ENCODE peak calls at places on chromosomes 5 and 9, in seven cellular contexts. V is tibial nerve, G is left lung, F is lung, M is SK-N-SH, S is cardiac muscle cell, J is HL-60. L is an unnamed sample.

GRCh38 chr5:16774806-16775205 is 158.0 kb upstream of the RETREG1 start:
- DNase-seq in G (no peak), F (no peak), S (no peak), M (no peak), V (no peak), J (no peak), L (no peak)

GRCh38 chr9:69815313-69815712 is 5.3 kb upstream of the CFAP95 start:
- DNase-seq in V (no peak), M (no peak), F (no peak), J (no peak), S (no peak), G (no peak), L (no peak)

GRCh38 chr9:132794730-132795380 is 83.2 kb downstream of the AK8 start:
- DNase-seq in G (no peak), F (no peak), J (no peak), S (no peak), M (no peak), V (peak), L (no peak)

GRCh38 chr5:176870110-176870591 is 29.0 kb downstream of the HK3 start:
- DNase-seq in J (no peak), S (peak), V (no peak), M (peak), F (no peak), G (peak), L (peak)

GRCh38 chr5:163566678-163567077 is 61.3 kb downstream of the MAT2B start:
- DNase-seq in G (no peak), M (no peak), S (no peak), V (no peak), F (no peak), J (no peak), L (no peak)

GRCh38 chr5:6810641-6811405 is 97.6 kb downstream of the TENT4A start:
- DNase-seq in F (no peak), G (no peak), M (no peak), J (no peak), V (no peak), S (no peak), L (no peak)

GRCh38 chr5:40736103-40736875 is 19.5 kb downstream of the TTC33 start:
- DNase-seq in J (peak), F (no peak), M (peak), S (peak), G (no peak), V (peak), L (no peak)

GRCh38 chr9:115167175-115167574 is 49.2 kb upstream of the TNC start:
- DNase-seq in V (no peak), F (no peak), M (no peak), G (no peak), J (no peak), S (no peak), L (no peak)

GRCh38 chr9:93675336-93676150 is 99.2 kb downstream of the PHF2 start:
- DNase-seq in S (no peak), M (peak), J (no peak), V (no peak), G (peak), F (no peak), L (peak)

GRCh38 chr9:21408817-21409216 is at the start of gene IFNA8:
- DNase-seq in S (no peak), V (no peak), G (no peak), F (no peak), M (no peak), J (no peak), L (no peak)

GRCh38 chr9:5910413-5911057 is 19.8 kb downstream of the MLANA start:
- DNase-seq in M (no peak), V (no peak), G (no peak), J (no peak), S (no peak), F (no peak), L (no peak)

GRCh38 chr9:86674475-86674874 is 272.8 kb downstream of the GAS1 start:
- DNase-seq in S (no peak), F (no peak), G (no peak), M (no peak), V (no peak), J (no peak), L (no peak)

GRCh38 chr9:121671612-121672155 is 20.2 kb downstream of the DAB2IP start:
- DNase-seq in J (peak), V (no peak), S (no peak), F (no peak), M (no peak), G (no peak), L (no peak)

GRCh38 chr9:4226331-4227250 is 73.3 kb downstream of the GLIS3 start:
- DNase-seq in F (no peak), S (no peak), V (no peak), G (no peak), M (no peak), J (no peak), L (no peak)

GRCh38 chr9:113485761-113486115 is 22.2 kb downstream of the RGS3 start:
- DNase-seq in S (no peak), G (no peak), M (no peak), V (no peak), F (no peak), J (no peak), L (no peak)

GRCh38 chr9:129143461-129143927 is 32.3 kb downstream of the PTPA start:
- DNase-seq in G (peak), J (no peak), V (no peak), S (peak), F (peak), M (no peak), L (no peak)

DNA sequence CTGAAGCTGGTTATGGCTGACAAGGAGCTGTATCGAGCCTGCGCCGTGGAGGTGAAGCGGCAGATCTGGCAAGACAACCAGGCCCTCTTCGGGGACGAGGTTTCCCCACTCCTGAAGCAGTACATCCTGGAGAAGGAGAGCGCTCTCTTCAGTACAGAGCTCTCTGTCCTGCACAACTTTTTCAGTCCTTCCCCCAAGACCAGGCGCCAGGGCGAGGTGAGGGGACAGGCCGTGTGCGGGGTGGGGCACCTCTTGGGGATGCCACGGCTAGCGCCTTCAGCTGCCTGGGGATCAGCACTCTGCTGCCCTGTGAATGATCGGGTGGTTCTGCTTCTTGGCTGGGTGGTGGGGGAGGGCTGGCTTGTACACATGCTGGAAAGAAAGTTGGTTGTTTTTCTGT is 1.7 kb downstream of the NELFB start:
- DNase-seq in S (no peak), F (no peak), G (no peak), V (no peak), J (no peak), M (no peak), L (no peak)
- H3K4me3 ChIP-seq in S (no peak), F (no peak), G (peak), V (no peak), J (no peak), M (no peak), L (peak)

GRCh38 chr9:77985996-77986395 is 45.6 kb downstream of the GNAQ start:
- DNase-seq in V (no peak), J (no peak), S (no peak), F (no peak), M (no peak), G (no peak), L (no peak)
- H3K27ac ChIP-seq in V (no peak), J (no peak), S (no peak), F (no peak), M (no peak), G (no peak), L (no peak)

GRCh38 chr5:66213533-66213932 is 69.4 kb downstream of the SREK1 start:
- DNase-seq in J (no peak), G (no peak), F (no peak), M (no peak), V (no peak), S (no peak), L (no peak)

GRCh38 chr5:66209794-66210193 is 65.7 kb downstream of the SREK1 start:
- DNase-seq in J (no peak), V (no peak), S (no peak), F (no peak), G (no peak), M (no peak), L (no peak)

GRCh38 chr5:66207800-66208561 is 63.9 kb downstream of the SREK1 start:
- DNase-seq in J (no peak), F (no peak), G (no peak), S (no peak), V (no peak), M (no peak), L (no peak)

GRCh38 chr5:66206465-66206864 is 62.4 kb downstream of the SREK1 start:
- DNase-seq in F (no peak), V (no peak), M (no peak), G (no peak), J (no peak), S (no peak), L (no peak)

GRCh38 chr5:66209350-66209749 is 65.2 kb downstream of the SREK1 start:
- DNase-seq in M (no peak), S (no peak), F (no peak), G (no peak), V (no peak), J (no peak), L (no peak)
- TF ChIP-seq CTCF in M (no peak), S (no peak), F (no peak), G (no peak), V (no peak), J (no peak), L (no peak)

GRCh38 chr9:84271887-84272556 is 68.5 kb downstream of the SLC28A3 start:
- DNase-seq in V (no peak), J (no peak), G (no peak), S (no peak), M (no peak), F (no peak), L (no peak)
- H3K4me3 ChIP-seq in V (peak), J (no peak), G (no peak), S (no peak), M (peak), F (no peak), L (peak)

GRCh38 chr5:126450388-126450787 is 27.2 kb downstream of the GRAMD2B start:
- DNase-seq in M (no peak), V (no peak), J (no peak), S (no peak), G (no peak), F (no peak), L (no peak)

GRCh38 chr5:126452477-126452876 is 29.3 kb downstream of the GRAMD2B start:
- DNase-seq in G (no peak), M (no peak), V (no peak), F (no peak), S (no peak), J (no peak), L (no peak)

GRCh38 chr5:126449751-126450271 is 26.6 kb downstream of the GRAMD2B start:
- DNase-seq in J (no peak), F (no peak), M (no peak), G (no peak), S (peak), V (no peak), L (no peak)

GRCh38 chr5:126448720-126449119 is 25.5 kb downstream of the GRAMD2B start:
- DNase-seq in G (no peak), M (no peak), F (no peak), V (no peak), S (no peak), J (no peak), L (no peak)

GRCh38 chr5:126450895-126451294 is 27.7 kb downstream of the GRAMD2B start:
- DNase-seq in F (no peak), J (no peak), V (no peak), G (no peak), S (no peak), M (no peak), L (no peak)
- H3K27ac ChIP-seq in F (no peak), J (no peak), V (peak), G (peak), S (no peak), M (no peak), L (peak)

DNA sequence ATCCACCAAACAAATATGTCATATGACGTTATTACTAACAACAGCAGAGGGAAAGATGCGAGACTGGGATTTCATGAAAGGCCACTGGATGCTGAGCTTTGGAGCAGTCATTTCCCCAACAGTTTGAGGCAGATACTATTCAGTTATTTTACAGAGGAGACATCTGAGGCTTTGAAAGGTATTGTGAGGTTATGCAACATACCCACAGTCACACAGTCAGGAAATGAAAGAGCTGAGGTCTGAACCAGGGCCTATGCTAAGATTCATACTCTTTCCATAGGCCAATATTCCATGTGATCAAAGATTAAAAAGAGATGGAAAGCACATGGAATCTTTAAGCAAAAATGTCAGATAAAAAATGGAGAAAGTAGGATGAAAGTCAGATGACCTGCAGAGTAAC is 63.0 kb downstream of the LPAR1 start:
- DNase-seq in J (no peak), S (no peak), G (no peak), V (no peak), F (no peak), M (no peak), L (no peak)
- TF ChIP-seq CTCF in J (no peak), S (no peak), G (no peak), V (no peak), F (no peak), M (no peak), L (no peak)

GRCh38 chr5:181054871-181055494 is 14.9 kb downstream of the BTNL9 start:
- DNase-seq in F (no peak), G (no peak), M (no peak), J (no peak), V (no peak), S (no peak), L (no peak)

GRCh38 chr5:181052526-181052927 is 12.5 kb downstream of the BTNL9 start:
- DNase-seq in S (no peak), M (no peak), V (no peak), F (no peak), J (no peak), G (no peak), L (no peak)

GRCh38 chr5:181052928-181053759 is 13.1 kb downstream of the BTNL9 start:
- DNase-seq in F (no peak), J (no peak), M (peak), V (no peak), S (peak), G (no peak), L (no peak)

GRCh38 chr5:181054138-181054537 is 14.1 kb downstream of the BTNL9 start:
- DNase-seq in F (no peak), G (no peak), S (no peak), M (no peak), J (no peak), V (no peak), L (no peak)

DNA sequence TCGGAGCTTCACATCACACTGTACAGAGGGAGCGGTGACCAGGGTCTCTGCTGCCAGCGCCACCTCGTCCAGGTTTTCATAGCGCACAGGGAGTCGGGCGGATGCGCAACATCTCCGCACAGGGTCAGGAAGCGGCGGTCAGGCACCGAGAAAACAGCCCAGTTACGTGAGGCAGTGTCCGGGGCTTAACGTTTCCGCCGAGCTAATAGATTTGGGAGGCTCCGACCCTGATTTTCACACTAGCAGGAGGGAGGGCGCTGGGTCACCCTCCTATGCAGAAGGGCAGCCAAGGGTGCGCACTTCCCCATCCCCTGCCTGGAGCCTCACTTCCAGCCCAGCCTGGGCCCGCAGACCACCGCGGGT is 13.7 kb downstream of the BTNL9 start:
- DNase-seq in S (no peak), V (no peak), M (no peak), J (no peak), G (no peak), F (no peak), L (no peak)
- H3K4me3 ChIP-seq in S (no peak), V (peak), M (no peak), J (no peak), G (peak), F (peak), L (peak)